ENCODE peak calls at places on chromosomes 6 and 20, in five cellular contexts. V is CD8-positive, alpha-beta memory T cell; G is heart left ventricle; D is left ventricle myocardium inferior; Q is A549. I is an unnamed sample.

GRCh38 chr6:128139519-128139918 is 238.7 kb upstream of the THEMIS start:
- DNase-seq in V (no peak), G (no peak), D (no peak), Q (peak), I (no peak)

GRCh38 chr6:6234963-6235362 is 85.5 kb downstream of the F13A1 start:
- DNase-seq in V (no peak), G (no peak), D (no peak), Q (no peak), I (no peak)

GRCh38 chr6:45472383-45472782 is 94.6 kb upstream of the SUPT3H start:
- DNase-seq in V (no peak), G (peak), D (no peak), Q (no peak), I (no peak)

GRCh38 chr6:113248532-113248931 is 608.6 kb upstream of the MARCKS start:
- DNase-seq in V (no peak), G (no peak), D (no peak), Q (no peak), I (no peak)

GRCh38 chr6:83879746-83880145 is 20.3 kb downstream of the CYB5R4 start:
- DNase-seq in V (no peak), G (no peak), D (no peak), Q (no peak), I (no peak)

GRCh38 chr6:122754191-122754731 is 25.3 kb upstream of the FABP7 start:
- DNase-seq in V (no peak), G (no peak), D (no peak), Q (no peak), I (no peak)

GRCh38 chr6:132919476-132919875 is 105.1 kb downstream of the RPS12 start:
- DNase-seq in V (no peak), G (peak), D (peak), Q (peak), I (peak)

GRCh38 chr20:4869290-4870193 is 131.8 kb downstream of the SLC23A2 start:
- DNase-seq in V (no peak), G (no peak), D (no peak), Q (peak), I (no peak)

GRCh38 chr6:107408714-107409113 is 50.6 kb downstream of the PDSS2 start:
- DNase-seq in V (no peak), G (no peak), D (no peak), Q (no peak), I (no peak)

GRCh38 chr6:45677381-45677992 is 299.8 kb upstream of the SUPT3H start:
- DNase-seq in V (no peak), G (peak), D (peak), Q (no peak), I (no peak)

GRCh38 chr6:5471044-5471443 is 209.7 kb downstream of the FARS2 start:
- DNase-seq in V (peak), G (peak), D (peak), Q (peak), I (peak)

GRCh38 chr20:24798930-24799705 is 150.0 kb upstream of the CST7 start:
- DNase-seq in V (no peak), G (no peak), D (no peak), Q (no peak), I (no peak)

GRCh38 chr6:14066782-14067406 is 50.7 kb upstream of the CD83 start:
- DNase-seq in V (no peak), G (no peak), D (no peak), Q (peak), I (no peak)

GRCh38 chr20:62045118-62045517 is 20.6 kb downstream of the TAF4 start:
- DNase-seq in V (no peak), G (no peak), D (peak), Q (no peak), I (no peak)

GRCh38 chr6:150008588-150008987 is 16.7 kb downstream of the RAET1L start:
- DNase-seq in V (no peak), G (no peak), D (no peak), Q (no peak), I (no peak)

GRCh38 chr6:22466665-22467064 is 102.7 kb upstream of the HDGFL1 start:
- DNase-seq in V (no peak), G (no peak), D (no peak), Q (no peak), I (no peak)

GRCh38 chr6:22349528-22349927 is 52.7 kb upstream of the PRL start:
- DNase-seq in V (no peak), G (no peak), D (no peak), Q (no peak), I (no peak)

GRCh38 chr6:19841181-19841580 is 4.0 kb downstream of the ID4 start:
- DNase-seq in V (no peak), G (no peak), D (no peak), Q (no peak), I (no peak)

GRCh38 chr20:982754-983153 is 19.4 kb downstream of the RSPO4 start:
- DNase-seq in V (no peak), G (no peak), D (no peak), Q (no peak), I (no peak)

GRCh38 chr20:3679749-3680700 is 1.8 kb downstream of the ADAM33 start:
- DNase-seq in V (no peak), G (no peak), D (peak), Q (no peak), I (peak)

GRCh38 chr6:108684809-108685329 is 124.2 kb downstream of the FOXO3 start:
- DNase-seq in V (no peak), G (no peak), D (no peak), Q (peak), I (no peak)

GRCh38 chr6:113055998-113056397 is 708.9 kb downstream of the RFPL4B start:
- DNase-seq in V (no peak), G (no peak), D (no peak), Q (no peak), I (no peak)

GRCh38 chr20:33861458-33861857 is 50.3 kb downstream of the CHMP4B start:
- DNase-seq in V (no peak), G (no peak), D (no peak), Q (no peak), I (no peak)

GRCh38 chr20:20407891-20408805 is 40.2 kb downstream of the INSM1 start:
- DNase-seq in V (no peak), G (no peak), D (no peak), Q (peak), I (no peak)

GRCh38 chr6:106692112-106692822 is 62.9 kb downstream of the QRSL1 start:
- DNase-seq in V (no peak), G (no peak), D (no peak), Q (peak), I (no peak)

GRCh38 chr6:9482030-9482731 is 932.7 kb downstream of the TFAP2A start:
- DNase-seq in V (no peak), G (no peak), D (no peak), Q (peak), I (no peak)

GRCh38 chr20:1628621-1629020 is 8.8 kb upstream of the SIRPB1 start:
- DNase-seq in V (no peak), G (no peak), D (no peak), Q (no peak), I (no peak)

GRCh38 chr20:50690562-50690978 is 772 bp downstream of the RIPOR3 start:
- DNase-seq in V (no peak), G (no peak), D (no peak), Q (no peak), I (no peak)

GRCh38 chr20:50692553-50692933 is 1.2 kb upstream of the RIPOR3 start:
- DNase-seq in V (no peak), G (no peak), D (no peak), Q (no peak), I (no peak)

GRCh38 chr20:50691585-50692552 is 527 bp upstream of the RIPOR3 start:
- DNase-seq in V (no peak), G (no peak), D (no peak), Q (no peak), I (no peak)

GRCh38 chr20:50689864-50690263 is 1.5 kb downstream of the RIPOR3 start:
- DNase-seq in V (no peak), G (no peak), D (peak), Q (no peak), I (no peak)

GRCh38 chr20:50690979-50691584 is at the start of gene RIPOR3:
- DNase-seq in V (no peak), G (no peak), D (peak), Q (no peak), I (no peak)
- H3K27ac ChIP-seq in V (peak), G (peak), D (peak), Q (peak), I (peak)

GRCh38 chr20:59322101-59322500 is 21.7 kb downstream of the EDN3 start:
- DNase-seq in V (no peak), G (no peak), D (no peak), Q (no peak), I (no peak)
- H3K27ac ChIP-seq in V (no peak), G (no peak), D (no peak), Q (no peak), I (no peak)

GRCh38 chr20:48751871-48752270 is 75.9 kb downstream of the PREX1 start:
- DNase-seq in V (no peak), G (no peak), D (no peak), Q (no peak), I (no peak)
- H3K27ac ChIP-seq in V (peak), G (peak), D (peak), Q (no peak), I (no peak)

GRCh38 chr6:1962201-1962600 is 283.2 kb downstream of the GMDS start:
- DNase-seq in V (no peak), G (no peak), D (no peak), Q (no peak), I (no peak)

GRCh38 chr6:1957746-1958145 is 287.7 kb downstream of the GMDS start:
- DNase-seq in V (no peak), G (no peak), D (no peak), Q (no peak), I (no peak)

GRCh38 chr6:1952726-1953360 is 292.6 kb downstream of the GMDS start:
- DNase-seq in V (no peak), G (no peak), D (no peak), Q (peak), I (no peak)

GRCh38 chr6:1960484-1961142 is 284.8 kb downstream of the GMDS start:
- DNase-seq in V (no peak), G (no peak), D (no peak), Q (no peak), I (no peak)

DNA sequence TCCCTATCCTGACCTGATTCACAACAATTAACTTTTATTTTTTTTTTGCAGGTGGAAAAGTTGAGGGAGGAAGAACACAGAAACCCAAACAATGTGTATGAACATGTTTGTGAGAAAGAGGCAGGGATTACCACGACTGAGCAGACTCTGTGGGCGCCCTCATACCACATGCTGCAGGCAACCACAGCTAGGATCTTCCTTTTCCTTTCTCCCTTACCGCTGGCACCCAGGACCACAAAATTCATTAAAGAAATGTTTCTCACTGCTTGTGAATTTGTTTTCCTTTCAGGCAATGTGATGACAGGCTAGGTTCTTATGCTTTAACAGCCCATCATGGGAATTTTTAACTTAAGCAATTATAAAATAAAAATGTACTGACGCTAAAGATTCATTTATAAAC is 287.1 kb downstream of the GMDS start:
- DNase-seq in V (no peak), G (no peak), D (no peak), Q (no peak), I (no peak)
- H3K27ac ChIP-seq in V (no peak), G (no peak), D (no peak), Q (no peak), I (no peak)

GRCh38 chr6:168395983-168396382 is 45.0 kb upstream of the SMOC2 start:
- DNase-seq in V (no peak), G (no peak), D (no peak), Q (no peak), I (no peak)
- H3K27ac ChIP-seq in V (no peak), G (no peak), D (no peak), Q (no peak), I (no peak)

DNA sequence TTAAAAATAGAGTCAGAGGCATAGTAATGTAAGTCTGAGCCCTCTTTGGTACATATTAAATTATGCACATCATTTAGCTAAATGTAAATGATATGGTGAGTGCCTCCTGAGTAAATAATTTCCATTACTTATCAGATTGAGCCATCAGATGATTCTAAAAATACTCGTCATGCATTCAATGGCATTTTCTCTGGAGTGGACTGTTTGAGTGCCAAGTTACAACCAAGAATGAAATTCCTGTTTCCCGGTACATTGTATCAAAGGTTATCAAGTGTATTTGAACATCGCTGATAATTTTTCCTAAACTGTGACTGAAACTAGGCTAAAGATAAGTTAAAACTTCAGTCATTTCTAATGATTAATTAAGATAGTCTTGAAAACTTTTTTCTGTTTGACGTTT is 81.0 kb downstream of the AKAP7 start:
- DNase-seq in V (no peak), G (no peak), D (no peak), Q (no peak), I (no peak)
- H3K27ac ChIP-seq in V (no peak), G (peak), D (peak), Q (no peak), I (peak)

GRCh38 chr6:142698751-142699150 is 246.2 kb downstream of the HIVEP2 start:
- DNase-seq in V (no peak), G (no peak), D (no peak), Q (no peak), I (no peak)
- H3K27ac ChIP-seq in V (no peak), G (no peak), D (no peak), Q (no peak), I (no peak)

DNA sequence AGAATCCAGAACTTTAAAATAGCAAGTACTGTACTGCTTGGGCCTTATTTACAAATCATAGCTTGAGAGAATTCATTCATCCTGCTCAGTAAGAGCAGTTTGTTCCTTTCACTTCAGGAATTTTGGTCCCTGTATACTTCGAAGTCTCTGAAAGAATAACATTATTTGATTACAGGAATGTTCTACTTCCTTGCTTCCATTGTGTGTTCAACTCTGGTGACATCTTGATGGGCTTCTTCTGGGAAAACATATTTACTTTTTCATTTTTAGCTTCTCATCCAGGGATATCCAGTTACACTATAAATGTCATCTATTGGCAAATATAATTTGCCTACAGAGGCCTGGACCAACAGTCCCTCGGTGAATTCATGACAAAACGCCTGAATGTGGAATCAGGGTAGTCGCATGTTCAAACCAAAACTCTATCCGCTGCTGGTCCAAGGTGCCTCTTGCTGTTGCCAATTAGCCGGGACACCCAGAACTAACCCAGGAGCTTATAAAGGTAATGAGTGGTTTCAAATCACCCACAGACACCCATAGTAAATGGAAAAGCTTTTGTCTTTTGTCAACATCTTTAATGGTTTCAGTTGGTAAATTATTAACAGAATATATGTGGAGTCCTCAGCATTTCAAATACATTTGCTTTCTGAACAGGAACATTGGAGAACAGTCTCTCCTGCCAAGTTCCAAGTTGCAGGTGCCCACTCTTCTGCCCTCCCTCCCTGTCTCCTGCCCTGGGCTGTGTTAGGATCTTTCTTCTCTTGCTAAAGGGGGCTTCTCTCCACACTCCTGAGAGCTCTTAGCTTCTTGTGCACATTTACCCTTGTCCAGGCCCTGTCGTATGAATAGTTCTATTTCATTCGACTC is 162.5 kb upstream of the CITED2 start:
- DNase-seq in V (no peak), G (no peak), D (no peak), Q (peak), I (no peak)
- H3K27ac ChIP-seq in V (no peak), G (no peak), D (no peak), Q (peak), I (no peak)

DNA sequence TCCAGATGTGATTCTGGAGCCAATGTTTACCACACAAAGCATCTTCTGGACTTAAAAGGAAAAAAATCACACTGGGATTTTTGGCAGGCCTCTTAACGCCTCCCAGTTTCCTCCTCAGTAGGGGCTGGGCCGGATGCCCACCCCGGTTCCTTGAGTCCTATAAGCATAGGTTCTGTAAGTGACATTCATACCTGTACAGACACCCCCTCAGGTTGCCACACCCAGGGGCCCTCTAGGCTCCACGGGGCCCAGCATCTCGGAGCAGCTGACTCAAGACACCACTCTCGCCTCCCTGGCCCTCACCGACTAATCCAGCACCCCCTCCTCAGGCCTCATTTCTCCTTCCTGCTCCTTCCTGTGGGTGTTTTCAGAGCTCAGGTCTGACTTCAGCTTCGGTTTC is 158.9 kb upstream of the MLN start:
- DNase-seq in V (no peak), G (no peak), D (no peak), Q (no peak), I (no peak)
- H3K27ac ChIP-seq in V (no peak), G (no peak), D (no peak), Q (no peak), I (no peak)

DNA sequence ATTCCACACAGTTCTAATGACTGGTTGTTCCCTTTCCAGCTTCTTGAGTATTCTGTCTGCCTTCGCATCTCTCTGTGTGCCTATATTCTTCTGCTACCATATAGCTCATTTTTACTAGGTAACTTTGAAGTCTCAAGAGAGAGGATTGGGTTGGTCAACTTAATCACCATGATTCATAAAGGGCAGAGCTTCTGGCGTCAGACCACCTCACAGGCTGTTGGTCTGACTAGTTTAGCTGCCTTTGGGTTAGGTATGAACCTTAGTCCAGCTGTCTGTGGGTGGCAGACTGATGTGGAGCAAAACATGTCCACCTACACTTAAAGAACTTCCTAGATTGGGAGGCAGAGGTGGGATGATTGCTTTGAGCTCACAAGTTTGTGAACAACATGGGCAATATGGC is 192.2 kb upstream of the SGK1 start:
- DNase-seq in V (no peak), G (no peak), D (no peak), Q (no peak), I (no peak)
- H3K27ac ChIP-seq in V (no peak), G (no peak), D (no peak), Q (peak), I (no peak)